ENCODE peak calls at places on chromosomes 1 and 21, in five cellular contexts. Z is AG09319; M is HS-27A; W is activated effector memory CD4-positive, alpha-beta T cell treated with anti-CD3 and anti-CD28 coated beads, Interleukin-2, amount 50 U/mL, for 16 hours; V is NCI-H2081. T is an unnamed sample.

GRCh38 chr21:46021978-46022544 is 40.5 kb downstream of the COL6A1 start:
- DNase-seq in Z (peak), M (no peak), W (no peak), V (no peak), T (no peak)

GRCh38 chr1:37741130-37741529 is 23.8 kb downstream of the EPHA10 start:
- DNase-seq in Z (no peak), M (no peak), W (no peak), V (no peak), T (no peak)

GRCh38 chr1:233503351-233503950 is 110.5 kb upstream of the KCNK1 start:
- DNase-seq in Z (no peak), M (no peak), W (no peak), V (no peak), T (no peak)

GRCh38 chr1:176521211-176521610 is 58.2 kb downstream of the PAPPA2 start:
- DNase-seq in Z (no peak), M (no peak), W (no peak), V (no peak), T (no peak)

GRCh38 chr1:201329286-201329685 is 46.0 kb downstream of the PKP1 start:
- DNase-seq in Z (no peak), M (no peak), W (no peak), V (no peak), T (no peak)

GRCh38 chr1:232570007-232570406 is 59.9 kb downstream of the SIPA1L2 start:
- DNase-seq in Z (peak), M (no peak), W (no peak), V (no peak), T (no peak)

GRCh38 chr1:34780528-34780927 is 486 bp upstream of the GJB3 start:
- DNase-seq in Z (no peak), M (no peak), W (no peak), V (no peak), T (no peak)

GRCh38 chr21:44258056-44258725 is 3.5 kb downstream of the DNMT3L start:
- DNase-seq in Z (no peak), M (no peak), W (no peak), V (no peak), T (no peak)

GRCh38 chr1:235012436-235013210 is 116.0 kb downstream of the TOMM20 start:
- DNase-seq in Z (no peak), M (no peak), W (no peak), V (no peak), T (no peak)

T was measured in thoracic aorta.